ENCODE peak calls at places on chromosomes 13 and 19, in five cellular contexts. One of them, this sample, is unnamed.

GRCh38 chr19:10191347-10191746 is 3.4 kb downstream of the DNMT1 start:
- DNase-seq in psoas muscle: no peak
- DNase-seq in stimulated activated CD4-positive, alpha-beta T cell treated with anti-CD3 and anti-CD28 coated beads, Interleukin-15, amount 100 ng/mL, for 1 hour: no peak
- DNase-seq in NAMALWA: no peak
- DNase-seq in heart left ventricle: no peak
- DNase-seq in this sample: no peak

GRCh38 chr19:39110263-39110967 is 15.2 kb upstream of the PAK4 start:
- DNase-seq in psoas muscle: peak; percentile 53
- DNase-seq in stimulated activated CD4-positive, alpha-beta T cell treated with anti-CD3 and anti-CD28 coated beads, Interleukin-15, amount 100 ng/mL, for 1 hour: peak; percentile 56
- DNase-seq in NAMALWA: peak; percentile 71
- DNase-seq in heart left ventricle: no peak
- DNase-seq in this sample: peak; percentile 59

GRCh38 chr19:23366437-23366836 is 28.8 kb downstream of the ZNF91 start:
- DNase-seq in psoas muscle: no peak
- DNase-seq in stimulated activated CD4-positive, alpha-beta T cell treated with anti-CD3 and anti-CD28 coated beads, Interleukin-15, amount 100 ng/mL, for 1 hour: no peak
- DNase-seq in NAMALWA: no peak
- DNase-seq in heart left ventricle: no peak
- DNase-seq in this sample: no peak

GRCh38 chr13:48165063-48165462 is 67.9 kb upstream of the ITM2B start:
- DNase-seq in psoas muscle: no peak
- DNase-seq in stimulated activated CD4-positive, alpha-beta T cell treated with anti-CD3 and anti-CD28 coated beads, Interleukin-15, amount 100 ng/mL, for 1 hour: no peak
- DNase-seq in NAMALWA: no peak
- DNase-seq in heart left ventricle: no peak
- DNase-seq in this sample: no peak

GRCh38 chr13:75637101-75637774 is 1.1 kb downstream of the LMO7 start:
- DNase-seq in psoas muscle: no peak
- DNase-seq in stimulated activated CD4-positive, alpha-beta T cell treated with anti-CD3 and anti-CD28 coated beads, Interleukin-15, amount 100 ng/mL, for 1 hour: no peak
- DNase-seq in NAMALWA: no peak
- DNase-seq in heart left ventricle: no peak
- DNase-seq in this sample: no peak

GRCh38 chr13:74210693-74211393 is 76.6 kb upstream of the KLF12 start:
- DNase-seq in psoas muscle: no peak
- DNase-seq in stimulated activated CD4-positive, alpha-beta T cell treated with anti-CD3 and anti-CD28 coated beads, Interleukin-15, amount 100 ng/mL, for 1 hour: no peak
- DNase-seq in NAMALWA: no peak
- DNase-seq in heart left ventricle: peak; percentile 29
- DNase-seq in this sample: no peak

GRCh38 chr13:48255954-48256353 is 22.9 kb downstream of the ITM2B start:
- DNase-seq in psoas muscle: no peak
- DNase-seq in stimulated activated CD4-positive, alpha-beta T cell treated with anti-CD3 and anti-CD28 coated beads, Interleukin-15, amount 100 ng/mL, for 1 hour: no peak
- DNase-seq in NAMALWA: no peak
- DNase-seq in heart left ventricle: no peak
- DNase-seq in this sample: no peak

GRCh38 chr13:112619730-112620639 is 32.0 kb upstream of the TUBGCP3 start:
- DNase-seq in psoas muscle: no peak
- DNase-seq in stimulated activated CD4-positive, alpha-beta T cell treated with anti-CD3 and anti-CD28 coated beads, Interleukin-15, amount 100 ng/mL, for 1 hour: no peak
- DNase-seq in NAMALWA: peak; percentile 53
- DNase-seq in heart left ventricle: peak; percentile 49
- DNase-seq in this sample: no peak

GRCh38 chr13:45243072-45243471 is 42.2 kb upstream of the KCTD4 start:
- DNase-seq in psoas muscle: no peak
- DNase-seq in stimulated activated CD4-positive, alpha-beta T cell treated with anti-CD3 and anti-CD28 coated beads, Interleukin-15, amount 100 ng/mL, for 1 hour: no peak
- DNase-seq in NAMALWA: no peak
- DNase-seq in heart left ventricle: peak; percentile 29
- DNase-seq in this sample: no peak

GRCh38 chr19:16033136-16033530 is 43.2 kb upstream of the TPM4 start:
- DNase-seq in psoas muscle: no peak
- DNase-seq in stimulated activated CD4-positive, alpha-beta T cell treated with anti-CD3 and anti-CD28 coated beads, Interleukin-15, amount 100 ng/mL, for 1 hour: no peak
- DNase-seq in NAMALWA: no peak
- DNase-seq in heart left ventricle: no peak
- DNase-seq in this sample: no peak

GRCh38 chr13:34145061-34145460 is 327.1 kb downstream of the RFC3 start:
- DNase-seq in psoas muscle: no peak
- DNase-seq in stimulated activated CD4-positive, alpha-beta T cell treated with anti-CD3 and anti-CD28 coated beads, Interleukin-15, amount 100 ng/mL, for 1 hour: no peak
- DNase-seq in NAMALWA: no peak
- DNase-seq in heart left ventricle: no peak
- DNase-seq in this sample: no peak

GRCh38 chr13:19519049-19519448 is 42.3 kb downstream of the TPTE2 start:
- DNase-seq in psoas muscle: no peak
- DNase-seq in stimulated activated CD4-positive, alpha-beta T cell treated with anti-CD3 and anti-CD28 coated beads, Interleukin-15, amount 100 ng/mL, for 1 hour: no peak
- DNase-seq in NAMALWA: no peak
- DNase-seq in heart left ventricle: no peak
- DNase-seq in this sample: no peak

GRCh38 chr13:32878172-32878571 is 138.1 kb upstream of the KL start:
- DNase-seq in psoas muscle: no peak
- DNase-seq in stimulated activated CD4-positive, alpha-beta T cell treated with anti-CD3 and anti-CD28 coated beads, Interleukin-15, amount 100 ng/mL, for 1 hour: no peak
- DNase-seq in NAMALWA: no peak
- DNase-seq in heart left ventricle: no peak
- DNase-seq in this sample: no peak

GRCh38 chr13:109918179-109918651 is 131.8 kb upstream of the IRS2 start:
- DNase-seq in psoas muscle: peak; percentile 72
- DNase-seq in stimulated activated CD4-positive, alpha-beta T cell treated with anti-CD3 and anti-CD28 coated beads, Interleukin-15, amount 100 ng/mL, for 1 hour: no peak
- DNase-seq in NAMALWA: no peak
- DNase-seq in heart left ventricle: no peak
- DNase-seq in this sample: no peak

GRCh38 chr19:17260842-17261325 is 3.7 kb downstream of the USHBP1 start:
- DNase-seq in psoas muscle: peak; percentile 83
- DNase-seq in stimulated activated CD4-positive, alpha-beta T cell treated with anti-CD3 and anti-CD28 coated beads, Interleukin-15, amount 100 ng/mL, for 1 hour: peak; percentile 83
- DNase-seq in NAMALWA: peak; percentile 96
- DNase-seq in heart left ventricle: peak; percentile 83
- DNase-seq in this sample: peak; percentile 94

GRCh38 chr13:26280295-26280694 is 26.4 kb downstream of the CDK8 start:
- DNase-seq in psoas muscle: no peak
- DNase-seq in stimulated activated CD4-positive, alpha-beta T cell treated with anti-CD3 and anti-CD28 coated beads, Interleukin-15, amount 100 ng/mL, for 1 hour: no peak
- DNase-seq in NAMALWA: no peak
- DNase-seq in heart left ventricle: no peak
- DNase-seq in this sample: no peak

GRCh38 chr13:111551421-111551820 is 231.0 kb downstream of the TEX29 start:
- DNase-seq in psoas muscle: no peak
- DNase-seq in stimulated activated CD4-positive, alpha-beta T cell treated with anti-CD3 and anti-CD28 coated beads, Interleukin-15, amount 100 ng/mL, for 1 hour: no peak
- DNase-seq in NAMALWA: no peak
- DNase-seq in heart left ventricle: no peak
- DNase-seq in this sample: no peak

GRCh38 chr19:11373885-11374448 is 499 bp upstream of the SWSAP1 start:
- DNase-seq in psoas muscle: no peak
- DNase-seq in stimulated activated CD4-positive, alpha-beta T cell treated with anti-CD3 and anti-CD28 coated beads, Interleukin-15, amount 100 ng/mL, for 1 hour: no peak
- DNase-seq in NAMALWA: no peak
- DNase-seq in heart left ventricle: no peak
- DNase-seq in this sample: peak; percentile 58

GRCh38 chr19:7850429-7850819 is 20.4 kb downstream of the EVI5L start:
- DNase-seq in psoas muscle: no peak
- DNase-seq in stimulated activated CD4-positive, alpha-beta T cell treated with anti-CD3 and anti-CD28 coated beads, Interleukin-15, amount 100 ng/mL, for 1 hour: no peak
- DNase-seq in NAMALWA: no peak
- DNase-seq in heart left ventricle: peak; percentile 40
- DNase-seq in this sample: peak; percentile 30

GRCh38 chr13:35157143-35157755 is 215.2 kb downstream of the NBEA start:
- DNase-seq in psoas muscle: no peak
- DNase-seq in stimulated activated CD4-positive, alpha-beta T cell treated with anti-CD3 and anti-CD28 coated beads, Interleukin-15, amount 100 ng/mL, for 1 hour: no peak
- DNase-seq in NAMALWA: peak; percentile 76
- DNase-seq in heart left ventricle: no peak
- DNase-seq in this sample: peak; percentile 74

GRCh38 chr19:7901337-7901736 is 2.3 kb upstream of the MAP2K7 start:
- DNase-seq in psoas muscle: no peak
- DNase-seq in stimulated activated CD4-positive, alpha-beta T cell treated with anti-CD3 and anti-CD28 coated beads, Interleukin-15, amount 100 ng/mL, for 1 hour: no peak
- DNase-seq in NAMALWA: no peak
- DNase-seq in heart left ventricle: no peak
- DNase-seq in this sample: no peak

GRCh38 chr13:110309159-110309476 is 2.0 kb downstream of the COL4A2 start:
- DNase-seq in psoas muscle: no peak
- DNase-seq in stimulated activated CD4-positive, alpha-beta T cell treated with anti-CD3 and anti-CD28 coated beads, Interleukin-15, amount 100 ng/mL, for 1 hour: no peak
- DNase-seq in NAMALWA: no peak
- DNase-seq in heart left ventricle: no peak
- DNase-seq in this sample: no peak

GRCh38 chr13:67231481-67231940 is 1.4 kb upstream of the PCDH9 start:
- DNase-seq in psoas muscle: no peak
- DNase-seq in stimulated activated CD4-positive, alpha-beta T cell treated with anti-CD3 and anti-CD28 coated beads, Interleukin-15, amount 100 ng/mL, for 1 hour: no peak
- DNase-seq in NAMALWA: peak; percentile 50
- DNase-seq in heart left ventricle: no peak
- DNase-seq in this sample: no peak

GRCh38 chr19:17837972-17838371 is 9.8 kb downstream of the JAK3 start:
- DNase-seq in psoas muscle: no peak
- DNase-seq in stimulated activated CD4-positive, alpha-beta T cell treated with anti-CD3 and anti-CD28 coated beads, Interleukin-15, amount 100 ng/mL, for 1 hour: no peak
- DNase-seq in NAMALWA: no peak
- DNase-seq in heart left ventricle: no peak
- DNase-seq in this sample: no peak

This sample was measured in KBM-7.